ENCODE peak calls at places on chromosomes 3 and 15, in four cellular contexts. V is cardiac muscle cell, L is body of pancreas, E is GM23248. M is an unnamed sample.

GRCh38 chr3:20108869-20109268 is 68.6 kb downstream of the KAT2B start:
- DNase-seq in L (peak; percentile 43), V (no peak), E (no peak), M (no peak)

GRCh38 chr3:11554236-11554610 is 89.5 kb downstream of the VGLL4 start:
- DNase-seq in E (no peak), L (no peak), V (no peak), M (no peak)

GRCh38 chr15:71892335-71892734 is 82.0 kb downstream of the NR2E3 start:
- DNase-seq in E (no peak), V (no peak), L (no peak), M (no peak)

GRCh38 chr3:183330881-183331280 is 77.8 kb downstream of the B3GNT5 start:
- DNase-seq in V (no peak), L (no peak), E (no peak), M (no peak)

GRCh38 chr15:81768773-81769172 is 277.0 kb downstream of the MEX3B start:
- DNase-seq in E (no peak), V (no peak), L (no peak), M (no peak)

GRCh38 chr15:41558400-41559238 is at the start of gene TYRO3:
- DNase-seq in E (peak; percentile 85), V (peak; percentile 58), L (peak; percentile 72), M (peak; percentile 27)

GRCh38 chr3:182617511-182617910 is 175.8 kb upstream of the ATP11B start:
- DNase-seq in E (no peak), V (no peak), L (no peak), M (no peak)

GRCh38 chr15:99582508-99582960 is 16.8 kb downstream of the MEF2A start:
- DNase-seq in L (no peak), E (no peak), V (no peak), M (no peak)

GRCh38 chr3:42013652-42014442 is 51.9 kb upstream of the ULK4 start:
- DNase-seq in E (peak; percentile 54), V (no peak), L (peak; percentile 51), M (no peak)

GRCh38 chr3:170690133-170690981 is 104.5 kb upstream of the SLC7A14 start:
- DNase-seq in E (peak; percentile 59), V (peak; percentile 65), L (peak; percentile 76), M (peak; percentile 69)

GRCh38 chr3:62249855-62250543 is 123.4 kb downstream of the FEZF2 start:
- DNase-seq in L (no peak), E (no peak), V (no peak), M (no peak)

GRCh38 chr3:193207290-193207689 is 33.7 kb upstream of the PLAAT1 start:
- DNase-seq in L (no peak), V (no peak), E (no peak), M (no peak)

GRCh38 chr3:36763850-36764703 is at the start of gene DCLK3:
- DNase-seq in L (peak; percentile 6), E (peak; percentile 19), V (peak; percentile 7), M (no peak)

GRCh38 chr3:48543271-48543866 is 13.2 kb downstream of the PFKFB4 start:
- DNase-seq in L (no peak), V (no peak), E (no peak), M (peak; percentile 43)

GRCh38 chr3:100630664-100631063 is 21.3 kb downstream of the ADGRG7 start:
- DNase-seq in V (no peak), L (no peak), E (peak; percentile 7), M (no peak)

GRCh38 chr3:12004741-12005513 is 739 bp downstream of the SYN2 start:
- DNase-seq in E (no peak), V (no peak), L (no peak), M (no peak)

DNA sequence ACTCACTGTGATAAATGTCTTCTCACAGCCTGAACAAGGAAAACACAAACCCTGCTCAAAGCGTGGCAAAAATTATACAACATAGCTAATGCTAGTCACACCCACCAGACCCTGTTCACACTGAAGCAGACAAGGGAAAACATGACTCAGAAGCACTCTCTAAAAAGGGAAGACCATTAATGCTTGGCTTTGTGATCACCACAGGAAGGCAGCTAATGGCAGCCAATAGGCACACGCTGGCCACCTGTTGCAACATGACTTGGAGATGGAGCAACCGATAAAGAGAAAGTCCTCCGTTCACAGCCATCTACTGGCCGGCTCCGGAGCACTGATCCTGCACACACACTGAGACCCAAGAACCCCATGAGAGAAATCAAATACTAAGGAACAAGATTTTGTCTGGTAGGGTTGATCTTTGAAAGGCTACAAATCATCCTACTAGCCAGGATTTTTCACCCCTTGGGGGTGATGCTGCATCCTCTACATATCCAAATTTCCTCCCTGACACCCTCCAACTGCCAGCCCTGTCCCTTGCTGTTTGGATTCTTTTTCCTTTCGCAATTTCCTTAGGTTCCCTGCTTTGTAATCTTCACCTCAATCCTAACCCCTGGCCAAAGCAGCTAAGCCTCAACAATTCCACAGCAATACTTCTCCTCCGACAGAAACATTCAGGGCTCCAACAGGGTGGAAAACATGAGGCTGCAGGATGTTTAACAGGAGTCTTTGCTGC is 3.2 kb downstream of the ZXDC start:
- DNase-seq in E (peak; percentile 98), V (peak; percentile 86), L (peak; percentile 73), M (peak; percentile 96)
- H3K4me3 ChIP-seq in E (peak overlapping the region; percentile 61), V (no peak overlapping the region), L (no peak overlapping the region), M (peak overlapping the region; percentile 42)

GRCh38 chr15:61748529-61748928 is 311.7 kb downstream of the VPS13C start:
- DNase-seq in E (no peak), L (no peak), V (no peak), M (peak; percentile 18)
- H3K4me3 ChIP-seq in E (no peak overlapping the region), L (no peak overlapping the region), V (no peak overlapping the region), M (no peak overlapping the region)

GRCh38 chr15:27028836-27029482 is 58.0 kb downstream of the GABRG3 start:
- DNase-seq in V (no peak), E (peak; percentile 11), L (no peak), M (peak; percentile 14)
- H3K4me3 ChIP-seq in V (no peak overlapping the region), E (no peak overlapping the region), L (no peak overlapping the region), M (no peak overlapping the region)

GRCh38 chr3:127812151-127812550 is 10.2 kb downstream of the MGLL start:
- DNase-seq in V (no peak), L (no peak), E (no peak), M (no peak)
- H3K4me3 ChIP-seq in V (no peak overlapping the region), L (no peak overlapping the region), E (no peak overlapping the region), M (no peak overlapping the region)

GRCh38 chr3:9890249-9891071 is at the start of gene JAGN1:
- DNase-seq in V (peak; percentile 93), L (peak; percentile 91), E (peak; percentile 93), M (peak; percentile 85)
- H3K4me3 ChIP-seq in V (peak within 1 kb of the TSS; percentile 72), L (peak within 1 kb of the TSS; percentile 88), E (peak within 1 kb of the TSS; percentile 83), M (peak within 1 kb of the TSS; percentile 88)

GRCh38 chr3:53126646-53127045 is 3.6 kb downstream of the RFT1 start:
- DNase-seq in E (no peak), L (no peak), V (no peak), M (no peak)

GRCh38 chr3:53132347-53132746 is 2.1 kb upstream of the RFT1 start:
- DNase-seq in V (no peak), E (no peak), L (no peak), M (no peak)

GRCh38 chr3:53131136-53131495 is 881 bp upstream of the RFT1 start:
- DNase-seq in L (no peak), E (peak; percentile 41), V (no peak), M (no peak)

GRCh38 chr3:53130179-53131135 is at the start of gene RFT1:
- DNase-seq in V (peak; percentile 97), E (peak; percentile 98), L (peak; percentile 99), M (peak; percentile 96)

DNA sequence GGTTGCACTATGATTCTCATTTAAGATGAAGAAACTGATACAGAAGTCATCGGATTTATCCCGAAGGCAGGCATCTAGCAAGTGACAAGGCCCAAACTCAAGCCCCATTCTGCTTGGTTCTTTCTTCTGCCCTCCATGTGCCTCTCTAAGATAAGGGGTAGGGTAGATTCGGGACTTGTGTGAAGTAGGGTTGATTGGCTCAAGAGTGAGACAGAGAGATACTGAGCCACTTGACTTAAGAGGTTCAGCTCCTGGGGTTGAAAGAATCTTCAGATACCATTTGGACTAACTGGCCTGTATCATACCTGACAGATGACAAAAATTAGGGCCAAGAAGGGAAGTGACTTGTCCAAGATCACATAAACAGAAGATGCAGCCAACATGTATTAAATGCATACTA is 891 bp downstream of the RFT1 start:
- DNase-seq in E (no peak), V (no peak), L (no peak), M (no peak)
- H3K4me3 ChIP-seq in E (peak overlapping the region; percentile 99), V (peak overlapping the region; percentile 87), L (peak overlapping the region; percentile 91), M (peak overlapping the region; percentile 95)

GRCh38 chr3:151276038-151277027 is 2.0 kb downstream of the P2RY14 start:
- DNase-seq in V (no peak), E (no peak), L (no peak), M (no peak)
- H3K4me3 ChIP-seq in V (no peak overlapping the region), E (no peak overlapping the region), L (no peak overlapping the region), M (no peak overlapping the region)

DNA sequence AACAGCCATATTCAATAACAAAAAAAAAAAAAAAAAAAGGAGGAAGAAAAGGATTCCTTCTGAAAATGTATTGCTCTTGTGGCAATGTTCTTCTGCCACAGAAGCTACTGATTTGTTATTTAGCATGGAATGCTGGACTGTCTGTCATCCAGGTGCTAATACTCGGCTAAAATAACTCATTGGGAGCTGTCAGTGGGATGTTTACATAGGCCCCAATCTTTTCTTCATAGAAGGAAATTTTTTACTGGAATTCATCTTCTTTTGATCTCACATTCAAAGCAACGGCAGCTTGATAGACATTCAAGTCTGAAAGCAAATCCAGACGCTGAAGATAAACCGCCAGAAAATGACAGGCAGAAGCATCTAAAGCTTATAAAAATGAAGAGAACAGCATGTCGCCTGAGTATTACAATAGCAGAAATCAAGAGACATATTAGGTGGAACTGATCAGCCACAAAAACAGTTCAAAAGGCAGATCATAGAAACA is 452.1 kb downstream of the FOXP1 start:
- DNase-seq in L (no peak), V (no peak), E (no peak), M (no peak)
- H3K4me3 ChIP-seq in L (no peak overlapping the region), V (peak overlapping the region; percentile 6), E (no peak overlapping the region), M (no peak overlapping the region)

GRCh38 chr3:60243456-60243855 is 1007.8 kb downstream of the FHIT start:
- DNase-seq in E (no peak), V (no peak), L (no peak), M (no peak)
- H3K4me3 ChIP-seq in E (no peak overlapping the region), V (no peak overlapping the region), L (no peak overlapping the region), M (no peak overlapping the region)

M was measured in AG10803.